ENCODE peak calls at places on chromosomes 6 and 20, in six cellular contexts. E is CD8-positive, alpha-beta memory T cell; H is pancreas; K is upper lobe of right lung; L is MM.1S; Y is thoracic aorta. A is an unnamed sample.

GRCh38 chr6:68994561-68994960 is 359.5 kb downstream of the ADGRB3 start:
- DNase-seq in E (no peak), K (no peak), H (no peak), L (no peak), Y (no peak), A (no peak)

GRCh38 chr6:125913864-125914351 is 42.7 kb upstream of the HINT3 start:
- DNase-seq in L (no peak), E (no peak), K (no peak), H (no peak), Y (no peak), A (peak; percentile 80)

GRCh38 chr6:30443657-30444450 is 45.5 kb upstream of the HLA-E start:
- DNase-seq in Y (no peak), H (no peak), K (no peak), E (no peak), L (no peak), A (no peak)

GRCh38 chr6:39892490-39893129 is 41.7 kb downstream of the MOCS1 start:
- DNase-seq in H (peak; percentile 66), L (peak; percentile 54), K (peak; percentile 80), Y (peak; percentile 18), E (no peak), A (peak; percentile 65)

GRCh38 chr6:40011844-40012243 is 77.6 kb upstream of the MOCS1 start:
- DNase-seq in K (no peak), E (no peak), L (no peak), Y (no peak), H (no peak), A (no peak)

GRCh38 chr20:8624046-8624445 is 444.8 kb upstream of the PLCB4 start:
- DNase-seq in L (no peak), H (no peak), E (no peak), Y (no peak), K (no peak), A (no peak)

GRCh38 chr6:37200085-37200484 is 30.1 kb downstream of the PIM1 start:
- DNase-seq in Y (no peak), E (no peak), L (no peak), H (no peak), K (no peak), A (peak; percentile 33)

GRCh38 chr6:124999105-124999764 is 37.0 kb downstream of the RNF217 start:
- DNase-seq in Y (no peak), E (no peak), L (no peak), K (no peak), H (peak; percentile 55), A (no peak)

GRCh38 chr6:128724738-128725137 is 158.2 kb upstream of the LAMA2 start:
- DNase-seq in H (no peak), Y (no peak), L (no peak), E (no peak), K (no peak), A (no peak)

GRCh38 chr20:62143976-62144825 is 632 bp downstream of the SS18L1 start:
- DNase-seq in H (peak; percentile 40), L (peak; percentile 52), K (peak; percentile 86), Y (no peak), E (peak; percentile 46), A (peak; percentile 71)

GRCh38 chr6:26536571-26537159 is 1.5 kb upstream of the HMGN4 start:
- DNase-seq in E (peak; percentile 35), H (no peak), Y (no peak), L (peak; percentile 78), K (no peak), A (no peak)

GRCh38 chr6:47103931-47104330 is 61.8 kb upstream of the ADGRF1 start:
- DNase-seq in Y (no peak), H (no peak), L (no peak), E (no peak), K (no peak), A (no peak)

GRCh38 chr6:54935739-54936138 is 89.2 kb downstream of the FAM83B start:
- DNase-seq in L (no peak), K (no peak), E (no peak), Y (no peak), H (no peak), A (no peak)

GRCh38 chr6:169700296-169700695 is 1.5 kb downstream of the WDR27 start:
- DNase-seq in H (no peak), L (no peak), Y (no peak), E (no peak), K (no peak), A (no peak)

GRCh38 chr6:96604420-96604819 is 41.5 kb downstream of the FHL5 start:
- DNase-seq in L (no peak), H (no peak), K (no peak), Y (no peak), E (no peak), A (no peak)

GRCh38 chr20:2341336-2341735 is 39.4 kb upstream of the TGM6 start:
- DNase-seq in Y (no peak), K (no peak), L (no peak), E (no peak), H (no peak), A (no peak)

GRCh38 chr6:105873799-105874198 is 212.3 kb upstream of the PRDM1 start:
- DNase-seq in H (no peak), L (no peak), K (no peak), E (no peak), Y (no peak), A (no peak)

GRCh38 chr6:90110971-90111370 is 185.7 kb downstream of the BACH2 start:
- DNase-seq in E (peak; percentile 82), L (no peak), H (no peak), K (no peak), Y (no peak), A (no peak)

GRCh38 chr6:39100358-39100757 is 14.6 kb downstream of the SAYSD1 start:
- DNase-seq in E (peak; percentile 68), K (no peak), L (no peak), H (no peak), Y (no peak), A (no peak)

DNA sequence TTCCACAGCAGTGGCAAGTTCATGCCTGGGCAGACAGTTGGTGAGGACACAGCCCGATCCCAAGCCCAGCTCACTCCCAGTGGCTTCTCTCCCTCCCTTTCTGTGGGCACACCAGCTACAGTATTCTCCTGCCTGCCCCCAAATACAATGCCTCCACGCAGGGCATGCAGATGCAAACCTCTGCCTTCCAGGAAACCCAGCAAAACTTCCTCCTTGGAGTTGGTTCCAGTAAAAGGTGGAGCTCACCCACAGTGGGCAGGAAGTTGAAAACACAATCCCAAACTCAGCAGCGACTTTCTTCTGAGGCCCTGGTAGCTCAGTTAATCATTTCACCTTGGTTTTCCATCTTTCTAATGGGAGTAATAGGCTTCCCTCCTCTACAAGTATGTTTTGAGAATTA is 93.7 kb downstream of the LY86 start:
- DNase-seq in E (no peak), H (no peak), Y (no peak), L (no peak), K (no peak), A (no peak)
- H3K4me1 ChIP-seq in E (peaks cover 2% of the 10 kb centered on the region), H (peaks cover 17% of the 10 kb centered on the region), Y (no peaks in the 10 kb centered on the region), L (peaks cover under 1% of the 10 kb centered on the region), K (peaks cover 41% of the 10 kb centered on the region), A (peaks cover 51% of the 10 kb centered on the region)

DNA sequence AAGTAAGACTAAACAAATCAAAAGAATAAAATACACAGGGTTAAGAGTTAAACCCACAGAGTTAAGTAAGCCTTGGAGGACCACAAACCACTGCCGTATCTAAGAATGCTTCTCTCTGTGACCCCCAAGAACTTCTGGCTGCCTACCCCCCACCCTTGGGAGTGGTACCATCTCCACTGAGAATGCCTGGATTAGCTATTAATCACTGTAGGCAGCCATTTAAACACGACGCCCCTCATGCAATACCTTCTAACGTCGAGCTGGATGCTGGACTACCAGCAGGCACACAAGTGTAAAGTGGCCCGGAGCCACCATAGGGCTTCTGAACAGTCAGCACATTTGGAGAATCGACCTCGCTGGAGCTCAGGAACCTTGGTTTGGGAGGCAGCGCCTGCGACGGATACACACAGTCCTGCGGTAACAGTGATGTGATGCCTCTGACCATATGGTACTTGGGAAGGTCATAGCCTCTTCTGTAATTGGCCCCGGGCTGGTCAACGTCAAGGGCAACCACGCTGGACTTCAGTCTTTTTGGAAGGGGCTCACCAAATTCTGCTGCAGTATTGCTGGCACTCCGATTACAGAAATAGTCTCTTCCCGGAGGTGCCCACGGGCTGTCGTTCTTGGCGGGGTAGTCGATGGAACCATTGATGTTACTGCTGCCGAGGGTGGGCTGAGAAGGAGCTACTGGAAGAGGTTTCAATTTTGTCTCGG is 18.0 kb downstream of the ZNF217 start:
- DNase-seq in K (no peak), E (no peak), H (peak; percentile 7), L (no peak), Y (no peak), A (no peak)
- H3K36me3 ChIP-seq in K (peaks cover 68% of the 10 kb centered on the region), E (peaks cover 46% of the 10 kb centered on the region), H (peaks cover 35% of the 10 kb centered on the region), L (peaks cover 55% of the 10 kb centered on the region), Y (peaks cover 17% of the 10 kb centered on the region), A (peaks cover 78% of the 10 kb centered on the region)

DNA sequence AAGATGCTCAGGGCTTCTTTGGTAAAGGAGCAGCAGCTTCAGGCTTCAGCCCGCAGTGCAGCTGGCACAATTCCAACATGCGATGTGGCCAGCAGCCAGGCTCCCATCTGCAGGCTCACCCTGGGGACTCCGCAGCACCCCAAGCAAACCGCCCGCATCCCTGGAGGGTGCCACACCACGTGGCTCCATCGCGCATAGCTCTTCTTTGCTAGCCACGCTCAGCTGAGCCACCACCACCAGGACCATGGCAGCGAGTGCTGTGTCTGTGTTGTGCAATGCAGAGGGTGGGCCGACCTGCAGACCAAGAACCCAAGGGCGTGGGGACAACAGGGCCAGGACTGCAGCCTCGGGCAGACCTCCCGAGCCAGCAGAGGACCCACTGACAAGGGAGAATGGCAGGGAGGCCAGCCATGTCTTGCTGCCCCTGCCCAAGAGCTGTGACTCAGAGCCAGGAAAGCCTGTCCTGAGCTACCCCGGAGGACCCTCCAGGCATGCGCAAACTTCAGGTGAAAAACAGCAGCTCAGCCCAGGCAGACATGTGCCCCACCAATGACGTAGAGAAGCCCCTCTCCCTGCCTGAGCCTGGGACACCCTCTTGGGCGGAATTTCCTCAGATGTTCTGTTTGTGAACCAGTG is 87.8 kb downstream of the GINS1 start:
- DNase-seq in E (no peak), L (no peak), K (no peak), Y (no peak), H (no peak), A (no peak)
- H3K9me3 ChIP-seq in E (no peaks in the 10 kb centered on the region), L (no peaks in the 10 kb centered on the region), K (no peaks in the 10 kb centered on the region), Y (no peaks in the 10 kb centered on the region), H (no peaks in the 10 kb centered on the region), A (no peaks in the 10 kb centered on the region)

DNA sequence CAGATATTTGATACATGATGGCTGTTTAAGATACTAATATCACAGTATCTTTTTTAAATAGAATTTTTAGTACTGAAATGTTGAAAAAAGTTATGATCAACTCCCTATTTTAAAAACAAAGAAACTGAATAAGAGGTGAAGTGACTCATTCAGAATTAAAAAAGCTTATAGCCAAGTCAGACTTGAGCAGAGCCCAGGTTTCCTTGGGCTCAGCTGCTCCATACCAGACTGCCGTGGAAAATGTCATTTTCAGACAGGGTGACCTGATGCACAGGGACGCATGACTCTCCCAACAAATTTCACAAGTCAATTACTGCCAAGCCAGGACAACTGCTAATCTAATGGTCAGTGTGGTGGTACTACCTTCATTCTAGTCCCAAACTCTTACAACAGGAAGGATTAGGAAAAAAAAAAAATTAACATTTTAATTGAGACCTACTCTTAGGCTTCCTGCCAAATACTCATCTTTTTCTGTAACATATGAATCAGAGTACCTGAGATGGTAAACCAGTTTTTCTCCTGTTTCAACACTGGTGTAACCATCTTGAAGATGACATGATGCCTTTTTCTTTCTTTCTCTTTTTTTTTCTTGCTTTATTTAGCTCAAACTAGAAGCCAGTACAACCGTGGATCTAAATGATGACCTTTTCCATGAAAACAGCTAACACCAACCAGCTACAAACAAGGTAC is 30.6 kb downstream of the SLC22A23 start:
- DNase-seq in L (no peak), K (no peak), E (no peak), H (no peak), Y (no peak), A (no peak)
- H3K4me1 ChIP-seq in L (no peaks in the 10 kb centered on the region), K (no peaks in the 10 kb centered on the region), E (no peaks in the 10 kb centered on the region), H (peaks cover 4% of the 10 kb centered on the region), Y (no peaks in the 10 kb centered on the region), A (no peaks in the 10 kb centered on the region)